ENCODE peak calls at places on chromosomes 2 and 18, in ten cellular contexts. U is stomach; C is lower lobe of right lung; H is esophagus squamous epithelium; J is thyroid gland; P is transverse colon; B is fibroblast of lung; V is GM23248; Y is CD8-positive, alpha-beta T cell; G is heart right ventricle. O is an unnamed sample.

GRCh38 chr2:36450466-36451196 is 95.1 kb downstream of the CRIM1 start:
- DNase-seq in H (no peak), U (no peak), G (no peak), J (no peak), P (no peak), Y (no peak), V (peak; percentile 87), B (peak; percentile 95), C (no peak), O (no peak)

GRCh38 chr2:3470166-3470651 is 49.1 kb downstream of the ADI1 start:
- DNase-seq in G (peak; percentile 79), J (no peak), H (no peak), V (peak; percentile 91), P (no peak), B (peak; percentile 95), U (peak; percentile 88), Y (no peak), C (peak; percentile 78), O (no peak)

GRCh38 chr2:192499476-192499875 is 304.7 kb upstream of the TMEFF2 start:
- DNase-seq in U (no peak), Y (no peak), H (no peak), V (peak; percentile 3), G (no peak), P (no peak), B (peak; percentile 73), C (no peak), J (no peak), O (no peak)

GRCh38 chr18:56992777-56993176 is 154.1 kb upstream of the BOD1L2 start:
- DNase-seq in P (no peak), C (no peak), Y (no peak), H (no peak), U (no peak), V (peak; percentile 12), G (no peak), J (no peak), B (peak; percentile 23), O (no peak)

GRCh38 chr2:177763532-177764265 is 308.9 kb downstream of the PDE11A start:
- DNase-seq in J (peak; percentile 74), Y (peak; percentile 62), G (peak; percentile 74), V (peak; percentile 82), B (peak; percentile 54), H (peak; percentile 2), U (peak; percentile 79), C (peak; percentile 73), P (peak; percentile 78), O (peak; percentile 40)

GRCh38 chr18:49845629-49846252 is 32.4 kb upstream of the ACAA2 start:
- DNase-seq in C (no peak), V (peak; percentile 12), P (no peak), B (no peak), H (no peak), G (peak; percentile 27), Y (no peak), U (no peak), J (no peak), O (no peak)

GRCh38 chr18:9731380-9731779 is 23.3 kb downstream of the RAB31 start:
- DNase-seq in Y (no peak), V (peak; percentile 98), C (no peak), H (no peak), P (no peak), J (no peak), G (no peak), U (no peak), B (peak; percentile 93), O (no peak)

GRCh38 chr18:77342736-77343135 is 93.1 kb downstream of the GALR1 start:
- DNase-seq in U (no peak), G (no peak), C (no peak), H (no peak), J (no peak), P (no peak), V (no peak), Y (no peak), B (no peak), O (no peak)

GRCh38 chr2:179250084-179250483 is 14.5 kb downstream of the SESTD1 start:
- DNase-seq in J (no peak), H (no peak), V (peak; percentile 13), B (no peak), C (no peak), Y (no peak), G (no peak), U (no peak), P (no peak), O (no peak)

GRCh38 chr2:169073211-169073971 is 4.0 kb downstream of the DHRS9 start:
- DNase-seq in J (no peak), U (no peak), C (no peak), H (no peak), B (peak; percentile 34), P (no peak), V (no peak), Y (no peak), G (no peak), O (no peak)

GRCh38 chr2:139165599-139165998 is 385.4 kb upstream of the NXPH2 start:
- DNase-seq in Y (no peak), B (no peak), H (no peak), J (no peak), C (no peak), G (no peak), U (no peak), P (no peak), V (no peak), O (no peak)

GRCh38 chr18:57737661-57738060 is 65.5 kb downstream of the ATP8B1 start:
- DNase-seq in C (peak; percentile 86), Y (no peak), V (peak; percentile 99), J (peak; percentile 82), G (peak; percentile 61), U (peak; percentile 65), P (peak; percentile 48), H (peak; percentile 6), B (peak; percentile 99), O (no peak)

GRCh38 chr2:42876280-42876840 is 84.0 kb upstream of the HAAO start:
- DNase-seq in V (no peak), H (no peak), J (peak; percentile 33), C (no peak), G (no peak), P (no peak), U (no peak), Y (no peak), B (no peak), O (no peak)

GRCh38 chr2:156306821-156307220 is 25.7 kb downstream of the NR4A2 start:
- DNase-seq in G (no peak), V (no peak), C (no peak), P (no peak), H (no peak), B (no peak), J (no peak), U (no peak), Y (no peak), O (no peak)

GRCh38 chr2:145569108-145569507 is 1049.2 kb upstream of the ZEB2 start:
- DNase-seq in Y (no peak), H (no peak), B (peak; percentile 48), G (no peak), C (no peak), U (no peak), P (no peak), J (no peak), V (peak; percentile 63), O (no peak)

GRCh38 chr2:33217431-33217830 is 259.0 kb upstream of the RASGRP3 start:
- DNase-seq in Y (no peak), H (no peak), J (no peak), B (no peak), C (no peak), G (no peak), V (no peak), P (no peak), U (no peak), O (no peak)
- H3K27ac ChIP-seq in Y (no peak overlapping the region), H (no peak overlapping the region), J (no peak overlapping the region), B (peak overlapping the region; percentile 68), C (no peak overlapping the region), G (no peak overlapping the region), V (peak overlapping the region; percentile 71), P (no peak overlapping the region), U (no peak overlapping the region), O (no peak overlapping the region)

GRCh38 chr2:240353086-240353798 is 82.2 kb upstream of the GPC1 start:
- DNase-seq in V (no peak), J (peak; percentile 77), G (no peak), B (no peak), C (peak; percentile 34), P (no peak), U (no peak), H (no peak), Y (no peak), O (no peak)
- H3K27ac ChIP-seq in V (no peak overlapping the region), J (no peak overlapping the region), G (no peak overlapping the region), B (no peak overlapping the region), C (no peak overlapping the region), P (no peak overlapping the region), U (no peak overlapping the region), H (no peak overlapping the region), Y (no peak overlapping the region), O (no peak overlapping the region)

GRCh38 chr2:130756041-130756720 is 841 bp downstream of the AMER3 start:
- DNase-seq in B (peak; percentile 14), U (no peak), H (no peak), Y (no peak), P (no peak), G (no peak), C (no peak), J (peak; percentile 26), V (peak; percentile 47), O (no peak)
- H3K27ac ChIP-seq in B (no peak overlapping the region), U (no peak overlapping the region), H (no peak overlapping the region), Y (no peak overlapping the region), P (no peak overlapping the region), G (no peak overlapping the region), C (no peak overlapping the region), J (no peak overlapping the region), V (no peak overlapping the region), O (no peak overlapping the region)

GRCh38 chr2:54040685-54041084 is 69.9 kb upstream of the PSME4 start:
- DNase-seq in H (no peak), C (no peak), B (no peak), J (no peak), V (no peak), Y (no peak), G (no peak), U (no peak), P (no peak), O (no peak)

GRCh38 chr2:54041135-54041534 is 70.3 kb upstream of the PSME4 start:
- DNase-seq in C (no peak), V (peak; percentile 43), H (no peak), B (peak; percentile 43), U (no peak), Y (no peak), J (no peak), P (no peak), G (no peak), O (no peak)

GRCh38 chr2:54040250-54040649 is 69.5 kb upstream of the PSME4 start:
- DNase-seq in P (no peak), H (no peak), C (no peak), G (no peak), V (peak; percentile 32), U (no peak), Y (no peak), J (no peak), B (no peak), O (no peak)

GRCh38 chr2:54042908-54043620 is 72.3 kb upstream of the PSME4 start:
- DNase-seq in G (peak; percentile 60), P (no peak), U (no peak), V (no peak), B (peak; percentile 32), C (no peak), Y (no peak), H (no peak), J (no peak), O (no peak)

DNA sequence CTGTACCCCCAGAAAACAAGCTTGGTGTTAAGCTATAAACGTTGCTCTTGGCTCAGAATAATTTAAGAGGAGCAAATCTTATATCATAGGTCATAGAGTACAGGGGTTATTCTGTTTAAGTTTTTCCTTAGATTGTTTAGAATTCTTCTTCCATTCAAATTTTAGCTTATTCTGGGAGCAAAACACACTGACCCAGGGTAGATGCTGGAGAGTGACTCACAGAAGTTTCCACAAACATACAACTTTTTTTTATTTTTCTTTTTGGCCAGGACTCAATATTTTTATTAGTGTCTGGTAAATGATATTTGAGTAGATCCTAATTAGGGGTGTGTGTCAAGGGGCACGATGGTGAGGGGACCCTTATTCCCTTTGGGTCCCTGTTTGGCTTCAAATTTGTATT is 71.5 kb upstream of the PSME4 start:
- DNase-seq in U (no peak), C (no peak), Y (no peak), J (no peak), H (no peak), B (peak; percentile 31), G (no peak), V (peak; percentile 42), P (no peak), O (no peak)
- H3K27ac ChIP-seq in U (no peak overlapping the region), C (no peak overlapping the region), Y (no peak overlapping the region), J (no peak overlapping the region), H (no peak overlapping the region), B (no peak overlapping the region), G (peak overlapping the region; percentile 34), V (no peak overlapping the region), P (no peak overlapping the region), O (peak overlapping the region; percentile 97)

O was measured in substantia nigra.